ENCODE peak calls at places on chromosome 5, in seven cellular contexts. One of them, this sample, is unnamed.

GRCh38 chr5:54514841-54515432 is 2.6 kb upstream of the SNX18 start:
- DNase-seq in spleen: no peak
- DNase-seq in NCI-H774: no peak
- DNase-seq in cardiac fibroblast: no peak
- DNase-seq in upper lobe of left lung: no peak
- DNase-seq in iPS DF 6.9: no peak
- DNase-seq in EL: peak; percentile 86
- DNase-seq in this sample: no peak

GRCh38 chr5:172002840-172003512 is 3.5 kb downstream of the FBXW11 start:
- DNase-seq in spleen: no peak
- DNase-seq in NCI-H774: no peak
- DNase-seq in cardiac fibroblast: no peak
- DNase-seq in upper lobe of left lung: no peak
- DNase-seq in iPS DF 6.9: no peak
- DNase-seq in EL: no peak
- DNase-seq in this sample: no peak

GRCh38 chr5:136020383-136021015 is 8.3 kb upstream of the TGFBI start:
- DNase-seq in spleen: no peak
- DNase-seq in NCI-H774: no peak
- DNase-seq in cardiac fibroblast: peak; percentile 92
- DNase-seq in upper lobe of left lung: peak; percentile 54
- DNase-seq in iPS DF 6.9: no peak
- DNase-seq in EL: peak; percentile 99
- DNase-seq in this sample: peak; percentile 72

GRCh38 chr5:176365663-176366574 is 632 bp downstream of the ARL10 start:
- DNase-seq in spleen: peak; percentile 81
- DNase-seq in NCI-H774: no peak
- DNase-seq in cardiac fibroblast: peak; percentile 50
- DNase-seq in upper lobe of left lung: no peak
- DNase-seq in iPS DF 6.9: no peak
- DNase-seq in EL: peak; percentile 77
- DNase-seq in this sample: no peak

GRCh38 chr5:154652746-154653417 is 102.3 kb upstream of the LARP1 start:
- DNase-seq in spleen: peak; percentile 21
- DNase-seq in NCI-H774: no peak
- DNase-seq in cardiac fibroblast: peak; percentile 38
- DNase-seq in upper lobe of left lung: no peak
- DNase-seq in iPS DF 6.9: no peak
- DNase-seq in EL: no peak
- DNase-seq in this sample: no peak

GRCh38 chr5:88248743-88249540 is 19.7 kb downstream of the TMEM161B start:
- DNase-seq in spleen: no peak
- DNase-seq in NCI-H774: no peak
- DNase-seq in cardiac fibroblast: no peak
- DNase-seq in upper lobe of left lung: no peak
- DNase-seq in iPS DF 6.9: no peak
- DNase-seq in EL: no peak
- DNase-seq in this sample: no peak

GRCh38 chr5:165139730-165140129 is 1634.3 kb downstream of the MAT2B start:
- DNase-seq in spleen: no peak
- DNase-seq in NCI-H774: no peak
- DNase-seq in cardiac fibroblast: no peak
- DNase-seq in upper lobe of left lung: no peak
- DNase-seq in iPS DF 6.9: no peak
- DNase-seq in EL: no peak
- DNase-seq in this sample: peak; percentile 63

GRCh38 chr5:157108961-157109360 is at the start of gene HAVCR2:
- DNase-seq in spleen: peak; percentile 86
- DNase-seq in NCI-H774: no peak
- DNase-seq in cardiac fibroblast: no peak
- DNase-seq in upper lobe of left lung: peak; percentile 68
- DNase-seq in iPS DF 6.9: no peak
- DNase-seq in EL: no peak
- DNase-seq in this sample: no peak

GRCh38 chr5:69231851-69232250 is 2.8 kb upstream of the CDK7 start:
- DNase-seq in spleen: no peak
- DNase-seq in NCI-H774: no peak
- DNase-seq in cardiac fibroblast: no peak
- DNase-seq in upper lobe of left lung: no peak
- DNase-seq in iPS DF 6.9: no peak
- DNase-seq in EL: no peak
- DNase-seq in this sample: no peak

GRCh38 chr5:34576849-34577248 is 79.3 kb upstream of the RAI14 start:
- DNase-seq in spleen: no peak
- DNase-seq in NCI-H774: no peak
- DNase-seq in cardiac fibroblast: no peak
- DNase-seq in upper lobe of left lung: no peak
- DNase-seq in iPS DF 6.9: no peak
- DNase-seq in EL: peak; percentile 26
- DNase-seq in this sample: no peak

GRCh38 chr5:119315516-119315949 is 40.3 kb upstream of the TNFAIP8 start:
- DNase-seq in spleen: peak; percentile 77
- DNase-seq in NCI-H774: no peak
- DNase-seq in cardiac fibroblast: peak; percentile 44
- DNase-seq in upper lobe of left lung: no peak
- DNase-seq in iPS DF 6.9: no peak
- DNase-seq in EL: no peak
- DNase-seq in this sample: no peak

GRCh38 chr5:149781612-149782011 is 51.5 kb downstream of the PPARGC1B start:
- DNase-seq in spleen: no peak
- DNase-seq in NCI-H774: no peak
- DNase-seq in cardiac fibroblast: no peak
- DNase-seq in upper lobe of left lung: no peak
- DNase-seq in iPS DF 6.9: no peak
- DNase-seq in EL: no peak
- DNase-seq in this sample: no peak

GRCh38 chr5:137679910-137680309 is 56.0 kb downstream of the KLHL3 start:
- DNase-seq in spleen: no peak
- DNase-seq in NCI-H774: no peak
- DNase-seq in cardiac fibroblast: no peak
- DNase-seq in upper lobe of left lung: no peak
- DNase-seq in iPS DF 6.9: no peak
- DNase-seq in EL: no peak
- DNase-seq in this sample: no peak

GRCh38 chr5:475704-476101 is 32.7 kb downstream of the EXOC3 start:
- DNase-seq in spleen: peak; percentile 81
- DNase-seq in NCI-H774: no peak
- DNase-seq in cardiac fibroblast: no peak
- DNase-seq in upper lobe of left lung: no peak
- DNase-seq in iPS DF 6.9: no peak
- DNase-seq in EL: no peak
- DNase-seq in this sample: no peak

GRCh38 chr5:149834246-149834855 is 104.2 kb downstream of the PPARGC1B start:
- DNase-seq in spleen: no peak
- DNase-seq in NCI-H774: peak; percentile 54
- DNase-seq in cardiac fibroblast: peak; percentile 95
- DNase-seq in upper lobe of left lung: peak; percentile 38
- DNase-seq in iPS DF 6.9: peak; percentile 35
- DNase-seq in EL: peak; percentile 76
- DNase-seq in this sample: peak; percentile 77

GRCh38 chr5:7873216-7873615 is 4.3 kb downstream of the MTRR start:
- DNase-seq in spleen: no peak
- DNase-seq in NCI-H774: no peak
- DNase-seq in cardiac fibroblast: no peak
- DNase-seq in upper lobe of left lung: no peak
- DNase-seq in iPS DF 6.9: no peak
- DNase-seq in EL: no peak
- DNase-seq in this sample: no peak

GRCh38 chr5:163561339-163561738 is 55.9 kb downstream of the MAT2B start:
- DNase-seq in spleen: no peak
- DNase-seq in NCI-H774: no peak
- DNase-seq in cardiac fibroblast: no peak
- DNase-seq in upper lobe of left lung: no peak
- DNase-seq in iPS DF 6.9: no peak
- DNase-seq in EL: no peak
- DNase-seq in this sample: no peak

GRCh38 chr5:84715686-84716085 is 331.0 kb upstream of the EDIL3 start:
- DNase-seq in spleen: no peak
- DNase-seq in NCI-H774: no peak
- DNase-seq in cardiac fibroblast: no peak
- DNase-seq in upper lobe of left lung: no peak
- DNase-seq in iPS DF 6.9: no peak
- DNase-seq in EL: no peak
- DNase-seq in this sample: no peak

GRCh38 chr5:89728750-89729149 is 680.8 kb downstream of the CETN3 start:
- DNase-seq in spleen: no peak
- DNase-seq in NCI-H774: no peak
- DNase-seq in cardiac fibroblast: peak; percentile 91
- DNase-seq in upper lobe of left lung: no peak
- DNase-seq in iPS DF 6.9: no peak
- DNase-seq in EL: no peak
- DNase-seq in this sample: no peak

GRCh38 chr5:458547-459353 is 15.8 kb downstream of the EXOC3 start:
- DNase-seq in spleen: peak; percentile 38
- DNase-seq in NCI-H774: no peak
- DNase-seq in cardiac fibroblast: peak; percentile 28
- DNase-seq in upper lobe of left lung: peak; percentile 22
- DNase-seq in iPS DF 6.9: no peak
- DNase-seq in EL: peak; percentile 67
- DNase-seq in this sample: no peak

GRCh38 chr5:73454379-73455036 is 5.9 kb upstream of the FOXD1 start:
- DNase-seq in spleen: no peak
- DNase-seq in NCI-H774: peak; percentile 86
- DNase-seq in cardiac fibroblast: peak; percentile 58
- DNase-seq in upper lobe of left lung: peak; percentile 32
- DNase-seq in iPS DF 6.9: peak; percentile 88
- DNase-seq in EL: peak; percentile 57
- DNase-seq in this sample: no peak

GRCh38 chr5:98341711-98342042 is 431.8 kb upstream of the RGMB start:
- DNase-seq in spleen: no peak
- DNase-seq in NCI-H774: no peak
- DNase-seq in cardiac fibroblast: peak; percentile 34
- DNase-seq in upper lobe of left lung: no peak
- DNase-seq in iPS DF 6.9: no peak
- DNase-seq in EL: no peak
- DNase-seq in this sample: no peak

GRCh38 chr5:171437286-171437821 is 17.9 kb downstream of the FGF18 start:
- DNase-seq in spleen: no peak
- DNase-seq in NCI-H774: no peak
- DNase-seq in cardiac fibroblast: no peak
- DNase-seq in upper lobe of left lung: no peak
- DNase-seq in iPS DF 6.9: no peak
- DNase-seq in EL: no peak
- DNase-seq in this sample: no peak

GRCh38 chr5:35305336-35306020 is 75.2 kb upstream of the PRLR start:
- DNase-seq in spleen: no peak
- DNase-seq in NCI-H774: no peak
- DNase-seq in cardiac fibroblast: no peak
- DNase-seq in upper lobe of left lung: no peak
- DNase-seq in iPS DF 6.9: no peak
- DNase-seq in EL: no peak
- DNase-seq in this sample: no peak

GRCh38 chr5:179559280-179560252 is 9.2 kb downstream of the RUFY1 start:
- DNase-seq in spleen: peak; percentile 98
- DNase-seq in NCI-H774: peak; percentile 98
- DNase-seq in cardiac fibroblast: peak; percentile 99
- DNase-seq in upper lobe of left lung: peak; percentile 99
- DNase-seq in iPS DF 6.9: peak; percentile 98
- DNase-seq in EL: peak; percentile 99
- DNase-seq in this sample: peak; percentile 93

This sample was measured in HL-60.